ENCODE peak calls at places on chromosomes 5 and 9, in eight cellular contexts. W is MM.1S, K is dorsolateral prefrontal cortex, U is GM03348, S is neuronal stem cell, R is T-cell, D is H9, N is MG63. F is an unnamed sample.

GRCh38 chr5:142426676-142427364 is 102.0 kb upstream of the SPRY4 start:
- DNase-seq in W (no peak), K (no peak), U (no peak), S (no peak), R (no peak), D (no peak), N (no peak), F (no peak)

GRCh38 chr5:72597456-72597948 is 90.3 kb upstream of the ZNF366 start:
- DNase-seq in W (no peak), K (no peak), U (peak; percentile 78), S (no peak), R (no peak), D (no peak), N (peak; percentile 61), F (no peak)

GRCh38 chr9:118567861-118568260 is 801.4 kb downstream of the BRINP1 start:
- DNase-seq in W (no peak), K (no peak), U (no peak), S (no peak), R (no peak), D (no peak), N (no peak), F (no peak)

GRCh38 chr5:122937914-122938313 is 92.5 kb downstream of the SNX24 start:
- DNase-seq in W (no peak), K (peak; percentile 43), U (no peak), S (no peak), R (no peak), D (no peak), N (no peak), F (peak; percentile 76)

GRCh38 chr9:17627641-17628040 is 48.8 kb downstream of the SH3GL2 start:
- DNase-seq in W (no peak), K (no peak), U (no peak), S (no peak), R (no peak), D (no peak), N (peak; percentile 33), F (no peak)

GRCh38 chr5:73122875-73123810 is 2.8 kb downstream of the TMEM171 start:
- DNase-seq in W (no peak), K (no peak), U (peak; percentile 86), S (no peak), R (no peak), D (peak; percentile 59), N (no peak), F (no peak)

GRCh38 chr5:95283022-95283615 is 1.8 kb downstream of the MCTP1 start:
- DNase-seq in W (no peak), K (no peak), U (no peak), S (no peak), R (no peak), D (peak; percentile 45), N (no peak), F (no peak)

GRCh38 chr5:176446884-176447537 is 1.2 kb upstream of the FAF2 start:
- DNase-seq in W (no peak), K (peak; percentile 47), U (peak; percentile 8), S (peak; percentile 2), R (no peak), D (peak; percentile 43), N (no peak), F (peak; percentile 69)

GRCh38 chr5:54902817-54903473 is 82.4 kb downstream of the ESM1 start:
- DNase-seq in W (peak; percentile 97), K (no peak), U (peak; percentile 37), S (no peak), R (no peak), D (no peak), N (no peak), F (no peak)

GRCh38 chr5:172648008-172648359 is 6.9 kb downstream of the NEURL1B start:
- DNase-seq in W (no peak), K (no peak), U (no peak), S (no peak), R (no peak), D (no peak), N (no peak), F (no peak)

GRCh38 chr9:92964607-92964975 is 17.3 kb downstream of the FGD3 start:
- DNase-seq in W (no peak), K (no peak), U (no peak), S (no peak), R (no peak), D (no peak), N (no peak), F (no peak)

F was measured in sigmoid colon.